ENCODE peak calls at places on chromosomes 11 and 22, in six cellular contexts. One of them, this sample, is unnamed.

GRCh38 chr11:111299111-111300026 is 1.0 kb downstream of the POU2AF3 start:
- DNase-seq in mesenchymal stem cell: peak
- DNase-seq in H1: no peak
- DNase-seq in neuronal stem cell: peak
- DNase-seq in H9: peak
- DNase-seq in trophoblast cell: peak
- DNase-seq in this sample: peak

GRCh38 chr11:42066113-42066512 is 606.7 kb upstream of the LRRC4C start:
- DNase-seq in mesenchymal stem cell: no peak
- DNase-seq in H9: peak
- DNase-seq in neuronal stem cell: no peak
- DNase-seq in H1: no peak
- DNase-seq in trophoblast cell: no peak
- DNase-seq in this sample: no peak

GRCh38 chr22:20065896-20066616 is 14.0 kb upstream of the DGCR8 start:
- DNase-seq in neuronal stem cell: no peak
- DNase-seq in H1: no peak
- DNase-seq in mesenchymal stem cell: no peak
- DNase-seq in H9: no peak
- DNase-seq in trophoblast cell: no peak
- DNase-seq in this sample: no peak

GRCh38 chr11:115716577-115717214 is 212.5 kb upstream of the CADM1 start:
- DNase-seq in trophoblast cell: no peak
- DNase-seq in mesenchymal stem cell: no peak
- DNase-seq in H1: no peak
- DNase-seq in H9: no peak
- DNase-seq in neuronal stem cell: no peak
- DNase-seq in this sample: no peak

GRCh38 chr22:40585205-40585778 is 51.2 kb downstream of the MRTFA start:
- DNase-seq in mesenchymal stem cell: no peak
- DNase-seq in neuronal stem cell: no peak
- DNase-seq in trophoblast cell: no peak
- DNase-seq in H1: no peak
- DNase-seq in H9: no peak
- DNase-seq in this sample: no peak

GRCh38 chr11:7513210-7514098 is at the start of gene PPFIBP2:
- DNase-seq in mesenchymal stem cell: peak
- DNase-seq in trophoblast cell: peak
- DNase-seq in neuronal stem cell: peak
- DNase-seq in H1: no peak
- DNase-seq in H9: peak
- DNase-seq in this sample: peak

GRCh38 chr11:63635762-63636465 is 21.7 kb upstream of the PLAAT3 start:
- DNase-seq in neuronal stem cell: peak
- DNase-seq in mesenchymal stem cell: peak
- DNase-seq in H1: peak
- DNase-seq in trophoblast cell: peak
- DNase-seq in H9: peak
- DNase-seq in this sample: peak

GRCh38 chr11:46555269-46556054 is 38.4 kb downstream of the AMBRA1 start:
- DNase-seq in H1: no peak
- DNase-seq in H9: no peak
- DNase-seq in mesenchymal stem cell: no peak
- DNase-seq in trophoblast cell: no peak
- DNase-seq in neuronal stem cell: no peak
- DNase-seq in this sample: no peak

GRCh38 chr11:129302386-129303101 is 73.1 kb upstream of the BARX2 start:
- DNase-seq in mesenchymal stem cell: no peak
- DNase-seq in neuronal stem cell: no peak
- DNase-seq in H1: no peak
- DNase-seq in trophoblast cell: no peak
- DNase-seq in H9: no peak
- DNase-seq in this sample: no peak

GRCh38 chr11:128685383-128686044 is 8.4 kb upstream of the FLI1 start:
- DNase-seq in neuronal stem cell: no peak
- DNase-seq in H1: no peak
- DNase-seq in mesenchymal stem cell: no peak
- DNase-seq in trophoblast cell: no peak
- DNase-seq in H9: no peak
- DNase-seq in this sample: no peak

GRCh38 chr11:120316880-120317688 is 8.0 kb upstream of the TLCD5 start:
- DNase-seq in trophoblast cell: peak
- DNase-seq in H1: no peak
- DNase-seq in neuronal stem cell: no peak
- DNase-seq in mesenchymal stem cell: peak
- DNase-seq in H9: peak
- DNase-seq in this sample: peak

GRCh38 chr11:64245797-64246623 is 733 bp downstream of the PPP1R14B start:
- DNase-seq in neuronal stem cell: no peak
- DNase-seq in H9: no peak
- DNase-seq in mesenchymal stem cell: peak
- DNase-seq in trophoblast cell: peak
- DNase-seq in H1: no peak
- DNase-seq in this sample: peak

GRCh38 chr22:48263791-48264351 is 1501.4 kb downstream of the TBC1D22A start:
- DNase-seq in H1: no peak
- DNase-seq in H9: no peak
- DNase-seq in neuronal stem cell: no peak
- DNase-seq in trophoblast cell: no peak
- DNase-seq in mesenchymal stem cell: no peak
- DNase-seq in this sample: no peak

GRCh38 chr11:69882270-69882608 is 63.0 kb upstream of the FGF3 start:
- DNase-seq in H1: no peak
- DNase-seq in trophoblast cell: no peak
- DNase-seq in neuronal stem cell: no peak
- DNase-seq in H9: no peak
- DNase-seq in mesenchymal stem cell: no peak
- DNase-seq in this sample: no peak

DNA sequence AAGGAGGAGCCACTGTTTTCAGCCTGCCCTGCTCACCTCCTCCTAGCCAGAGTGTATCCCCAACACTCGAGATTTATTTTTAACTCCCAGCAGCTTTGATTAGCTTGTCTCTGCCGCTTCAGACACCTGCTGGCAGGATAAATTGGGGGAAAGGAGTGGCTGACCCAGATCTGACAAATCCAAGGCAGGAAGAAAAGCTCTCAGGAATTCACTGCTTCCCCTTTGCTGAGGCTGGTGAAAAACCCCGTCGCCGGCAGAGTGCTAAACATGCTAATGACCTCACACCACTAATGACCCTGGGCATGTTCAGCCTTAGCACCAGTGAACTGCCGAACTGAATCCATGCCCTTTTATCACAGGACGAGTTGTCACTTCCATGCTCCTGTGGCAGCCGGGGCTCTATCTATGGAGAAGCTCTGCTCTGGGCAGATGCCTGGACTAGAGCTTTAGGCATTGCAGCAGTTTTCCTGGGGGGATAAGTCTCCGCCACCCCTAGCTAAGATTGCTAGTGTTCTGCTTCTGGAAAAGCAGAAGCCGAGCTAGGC is 52.2 kb downstream of the FEZ1 start:
- DNase-seq in H1: no peak
- DNase-seq in trophoblast cell: no peak
- DNase-seq in neuronal stem cell: peak
- DNase-seq in H9: peak
- DNase-seq in mesenchymal stem cell: no peak
- DNase-seq in this sample: no peak
- H4K91ac ChIP-seq in H1: no peak
- H4K91ac ChIP-seq in trophoblast cell: no peak
- H4K91ac ChIP-seq in neuronal stem cell: no peak
- H4K91ac ChIP-seq in H9: no peak
- H4K91ac ChIP-seq in mesenchymal stem cell: no peak
- H4K91ac ChIP-seq in this sample: no peak

GRCh38 chr11:96155627-96156378 is 187.2 kb downstream of the MAML2 start:
- DNase-seq in trophoblast cell: peak
- DNase-seq in H1: no peak
- DNase-seq in H9: peak
- DNase-seq in neuronal stem cell: no peak
- DNase-seq in mesenchymal stem cell: peak
- DNase-seq in this sample: peak
- H2AFZ ChIP-seq in trophoblast cell: peak
- H2AFZ ChIP-seq in H1: no peak
- H2AFZ ChIP-seq in H9: no peak
- H2AFZ ChIP-seq in neuronal stem cell: peak
- H2AFZ ChIP-seq in mesenchymal stem cell: no peak
- H2AFZ ChIP-seq in this sample: peak

GRCh38 chr22:43481528-43482309 is 69.9 kb downstream of the MPPED1 start:
- DNase-seq in H9: no peak
- DNase-seq in neuronal stem cell: no peak
- DNase-seq in trophoblast cell: no peak
- DNase-seq in mesenchymal stem cell: no peak
- DNase-seq in H1: no peak
- DNase-seq in this sample: no peak
- H4K91ac ChIP-seq in H9: no peak
- H4K91ac ChIP-seq in neuronal stem cell: no peak
- H4K91ac ChIP-seq in trophoblast cell: no peak
- H4K91ac ChIP-seq in mesenchymal stem cell: no peak
- H4K91ac ChIP-seq in H1: no peak
- H4K91ac ChIP-seq in this sample: no peak

GRCh38 chr11:108466405-108466804 is 924 bp downstream of the C11orf65 start:
- DNase-seq in H9: no peak
- DNase-seq in mesenchymal stem cell: no peak
- DNase-seq in neuronal stem cell: no peak
- DNase-seq in H1: no peak
- DNase-seq in trophoblast cell: no peak
- DNase-seq in this sample: no peak
- H2AFZ ChIP-seq in H9: no peak
- H2AFZ ChIP-seq in mesenchymal stem cell: no peak
- H2AFZ ChIP-seq in neuronal stem cell: peak
- H2AFZ ChIP-seq in H1: peak
- H2AFZ ChIP-seq in trophoblast cell: no peak
- H2AFZ ChIP-seq in this sample: no peak

This sample was measured in IMR-90.